ENCODE peak calls at places on chromosomes 5 and 9, in six cellular contexts. B is activated T-cell treated with anti-CD3 and anti-CD28 coated beads for 1 hour, Q is IMR-90, J is DMS153, U is NCI-H524, K is progenitor cell of endocrine pancreas. E is an unnamed sample.
A peak's percentile ranks its signal among the peaks of the same experiment; 100 is the strongest.

GRCh38 chr5:180043381-180043780 is 28.2 kb downstream of the RNF130 start:
- DNase-seq in U (no peak), J (no peak), B (no peak), Q (no peak), K (no peak), E (no peak)

GRCh38 chr9:16119861-16120641 is 567.2 kb downstream of the CCDC171 start:
- DNase-seq in K (no peak), B (no peak), U (no peak), J (no peak), Q (peak; percentile 64), E (no peak)

GRCh38 chr9:86454701-86455402 is 100.6 kb upstream of the TUT7 start:
- DNase-seq in J (no peak), Q (peak; percentile 1), K (no peak), U (no peak), B (no peak), E (no peak)

GRCh38 chr9:126956929-126957686 is 42.5 kb downstream of the RALGPS1 start:
- DNase-seq in J (no peak), Q (peak; percentile 81), U (peak; percentile 98), K (no peak), B (no peak), E (no peak)

GRCh38 chr5:79488775-79489174 is 25.2 kb downstream of the HOMER1 start:
- DNase-seq in Q (peak; percentile 54), J (no peak), U (no peak), K (no peak), B (no peak), E (no peak)

GRCh38 chr9:127835930-127836586 is 18.4 kb downstream of the ENG start:
- DNase-seq in B (no peak), J (no peak), K (no peak), Q (peak; percentile 81), U (no peak), E (no peak)

GRCh38 chr9:71646131-71646530 is 122.2 kb downstream of the CEMIP2 start:
- DNase-seq in B (no peak), K (no peak), U (no peak), Q (no peak), J (no peak), E (no peak)

GRCh38 chr5:59040007-59040803 is 457.3 kb downstream of the RAB3C start:
- DNase-seq in U (no peak), K (no peak), Q (no peak), B (no peak), J (no peak), E (no peak)

GRCh38 chr5:152532714-152533113 is 127.6 kb upstream of the NMUR2 start:
- DNase-seq in K (no peak), U (peak; percentile 24), J (peak; percentile 25), Q (peak; percentile 56), B (no peak), E (peak; percentile 21)

GRCh38 chr5:109865636-109866035 is 175.9 kb downstream of the MAN2A1 start:
- DNase-seq in K (no peak), Q (peak; percentile 98), B (no peak), U (no peak), J (peak; percentile 81), E (peak; percentile 81)

GRCh38 chr5:41707853-41708603 is 162.2 kb downstream of the OXCT1 start:
- DNase-seq in Q (peak; percentile 76), B (no peak), U (no peak), K (no peak), J (peak; percentile 39), E (peak; percentile 64)

GRCh38 chr5:95392593-95393182 is 1.5 kb downstream of the FAM81B start:
- DNase-seq in J (peak; percentile 57), K (no peak), Q (no peak), B (no peak), U (no peak), E (no peak)

GRCh38 chr5:65749956-65750355 is 28.0 kb downstream of the NLN start:
- DNase-seq in B (no peak), Q (no peak), K (no peak), U (no peak), J (no peak), E (no peak)

GRCh38 chr5:175922192-175922885 is 45.8 kb downstream of the THOC3 start:
- DNase-seq in Q (peak; percentile 99), U (no peak), J (no peak), K (no peak), B (no peak), E (no peak)

GRCh38 chr9:113591899-113592625 is 128.5 kb downstream of the RGS3 start:
- DNase-seq in J (no peak), B (no peak), K (no peak), Q (no peak), U (no peak), E (no peak)

GRCh38 chr9:91720313-91720712 is 229.7 kb downstream of the ROR2 start:
- DNase-seq in Q (peak; percentile 55), B (no peak), K (no peak), J (no peak), U (no peak), E (no peak)

GRCh38 chr5:17061973-17062470 is 125.9 kb upstream of the MYO10 start:
- DNase-seq in B (no peak), J (no peak), Q (no peak), K (no peak), U (peak; percentile 40), E (no peak)

GRCh38 chr5:114477816-114478330 is 116.0 kb downstream of the KCNN2 start:
- DNase-seq in U (no peak), B (no peak), J (no peak), K (no peak), Q (peak; percentile 4), E (no peak)

GRCh38 chr9:135282001-135282731 is 194.7 kb downstream of the OLFM1 start:
- DNase-seq in U (peak; percentile 99), J (peak; percentile 88), Q (no peak), B (no peak), K (no peak), E (peak; percentile 75)

GRCh38 chr9:106649664-106650063 is 213.3 kb upstream of the ZNF462 start:
- DNase-seq in Q (no peak), B (no peak), J (no peak), K (no peak), U (no peak), E (no peak)

GRCh38 chr5:145925353-145925752 is 11.0 kb upstream of the SH3RF2 start:
- DNase-seq in Q (peak; percentile 86), B (no peak), U (no peak), J (no peak), K (no peak), E (no peak)

E was measured in SHP77 treated with DMSO at 0.1 percent for 48 hours.